ENCODE peak calls at places on chromosomes 12 and 14, in five cellular contexts. C is activated T-helper 1 cell treated with anti-CD3 and anti-CD28 coated beads, Interleukin-12 subunit alpha, Interleukin-12 subunit beta, Interleukin-2, Interleukin-4 antibody, amounts not matched to agents 30 ng/mL and 10 ng/mL and 1 ng/mL, durations not matched to agents 14 hours and 24 hours and 36 hours; L is left kidney; G is aorta; F is sciatic nerve. Q is an unnamed sample.

GRCh38 chr14:61344437-61345143 is 23.2 kb downstream of the PRKCH start:
- DNase-seq in C (no peak), L (no peak), G (no peak), F (no peak), Q (no peak)

GRCh38 chr12:16622315-16622714 is 16.4 kb upstream of the LMO3 start:
- DNase-seq in C (no peak), L (no peak), G (no peak), F (no peak), Q (no peak)

GRCh38 chr12:106178582-106178981 is 39.8 kb upstream of the NUAK1 start:
- DNase-seq in C (no peak), L (peak; percentile 86), G (no peak), F (no peak), Q (no peak)

GRCh38 chr14:95098984-95099599 is 58.2 kb downstream of the DICER1 start:
- DNase-seq in C (no peak), L (peak; percentile 89), G (peak; percentile 73), F (peak; percentile 79), Q (no peak)

GRCh38 chr12:107515446-107515958 is 170.1 kb upstream of the PWP1 start:
- DNase-seq in C (no peak), L (no peak), G (peak; percentile 73), F (peak; percentile 74), Q (no peak)

GRCh38 chr12:18468521-18469075 is 207.3 kb downstream of the PIK3C2G start:
- DNase-seq in C (no peak), L (no peak), G (no peak), F (no peak), Q (no peak)

GRCh38 chr14:62006116-62006737 is 244.0 kb downstream of the SNAPC1 start:
- DNase-seq in C (no peak), L (no peak), G (no peak), F (no peak), Q (no peak)

GRCh38 chr12:109053382-109054123 is 1.2 kb downstream of the USP30 start:
- DNase-seq in C (peak; percentile 28), L (no peak), G (no peak), F (no peak), Q (peak; percentile 32)

GRCh38 chr12:54759751-54760150 is 94.6 kb upstream of the MUCL1 start:
- DNase-seq in C (no peak), L (peak; percentile 56), G (no peak), F (no peak), Q (peak; percentile 9)

GRCh38 chr14:90578283-90578985 is 181.6 kb downstream of the CALM1 start:
- DNase-seq in C (no peak), L (no peak), G (no peak), F (no peak), Q (no peak)

GRCh38 chr12:68636268-68636667 is 25.6 kb downstream of the RAP1B start:
- DNase-seq in C (no peak), L (no peak), G (no peak), F (no peak), Q (no peak)

GRCh38 chr12:100184549-100184948 is 16.1 kb upstream of the ACTR6 start:
- DNase-seq in C (no peak), L (no peak), G (no peak), F (no peak), Q (no peak)

GRCh38 chr12:120101182-120101581 is 15.4 kb downstream of the RAB35 start:
- DNase-seq in C (no peak), L (peak; percentile 74), G (peak; percentile 55), F (no peak), Q (peak; percentile 65)

GRCh38 chr14:52086755-52087154 is 17.9 kb upstream of the NID2 start:
- DNase-seq in C (no peak), L (no peak), G (no peak), F (no peak), Q (no peak)

GRCh38 chr12:124780752-124781685 is 82.6 kb downstream of the SCARB1 start:
- DNase-seq in C (no peak), L (no peak), G (no peak), F (no peak), Q (no peak)

GRCh38 chr12:67697443-67697842 is 48.9 kb downstream of the DYRK2 start:
- DNase-seq in C (peak; percentile 17), L (no peak), G (no peak), F (no peak), Q (no peak)

GRCh38 chr14:82251434-82251833 is 717.8 kb upstream of the SEL1L start:
- DNase-seq in C (no peak), L (no peak), G (no peak), F (no peak), Q (no peak)

GRCh38 chr14:99571303-99571986 is 32.6 kb downstream of the CCDC85C start:
- DNase-seq in C (no peak), L (peak; percentile 93), G (no peak), F (no peak), Q (no peak)

GRCh38 chr14:61151276-61151675 is 129.9 kb downstream of the TMEM30B start:
- DNase-seq in C (no peak), L (no peak), G (no peak), F (no peak), Q (no peak)

GRCh38 chr12:74401035-74401434 is 136.6 kb upstream of the ATXN7L3B start:
- DNase-seq in C (no peak), L (no peak), G (no peak), F (no peak), Q (no peak)

GRCh38 chr12:121839993-121840761 is 18.5 kb downstream of the HPD start:
- DNase-seq in C (no peak), L (no peak), G (no peak), F (no peak), Q (no peak)

Q was measured in GM19239.